ENCODE peak calls at places on chromosomes 3 and 15, in seven cellular contexts. W, M, G, L, S, K and T are unnamed samples.

GRCh38 chr3:150439657-150440056 is 31.6 kb downstream of the TSC22D2 start:
- DNase-seq in M (no peak), W (no peak), S (no peak), K (no peak), G (peak; percentile 38), L (peak; percentile 37), T (no peak)

GRCh38 chr15:67140078-67140833 is 74.9 kb downstream of the SMAD3 start:
- DNase-seq in K (no peak), S (no peak), L (no peak), G (no peak), M (no peak), W (no peak), T (no peak)

GRCh38 chr3:58691997-58692396 is 25.4 kb upstream of the FAM3D start:
- DNase-seq in M (no peak), W (no peak), K (no peak), S (no peak), L (no peak), G (peak; percentile 28), T (no peak)

GRCh38 chr3:54928056-54928770 is at the start of gene LRTM1:
- DNase-seq in M (no peak), W (no peak), L (no peak), G (no peak), S (no peak), K (no peak), T (no peak)

GRCh38 chr3:45583021-45583851 is 11.3 kb upstream of the LIMD1 start:
- DNase-seq in K (peak; percentile 30), M (no peak), S (no peak), G (peak; percentile 39), L (no peak), W (no peak), T (peak; percentile 91)

GRCh38 chr3:16692486-16693378 is 87.5 kb upstream of the DAZL start:
- DNase-seq in K (no peak), W (no peak), G (no peak), M (no peak), L (no peak), S (no peak), T (no peak)

GRCh38 chr3:56411147-56411546 is 57.1 kb downstream of the ERC2 start:
- DNase-seq in L (no peak), S (no peak), M (no peak), K (no peak), W (no peak), G (no peak), T (no peak)

GRCh38 chr15:85044894-85045293 is 63.2 kb downstream of the PDE8A start:
- DNase-seq in L (no peak), K (no peak), W (no peak), M (no peak), G (no peak), S (no peak), T (no peak)

GRCh38 chr3:63029326-63029725 is 154.1 kb upstream of the CADPS start:
- DNase-seq in L (no peak), M (no peak), K (no peak), G (no peak), W (no peak), S (no peak), T (no peak)

GRCh38 chr3:153289334-153289808 is 127.3 kb downstream of the RAP2B start:
- DNase-seq in M (no peak), G (peak; percentile 37), S (no peak), L (no peak), W (no peak), K (peak; percentile 37), T (peak; percentile 66)

GRCh38 chr3:105791919-105792786 is 76.7 kb downstream of the CBLB start:
- DNase-seq in G (peak; percentile 99), W (no peak), M (no peak), S (no peak), L (no peak), K (peak; percentile 50), T (peak; percentile 76)

GRCh38 chr15:100726426-100727190 is 124.2 kb downstream of the ASB7 start:
- DNase-seq in M (peak; percentile 11), L (no peak), G (no peak), K (no peak), S (no peak), W (no peak), T (no peak)

GRCh38 chr15:43516185-43516584 is 1.2 kb upstream of the MAP1A start:
- DNase-seq in L (no peak), S (no peak), M (no peak), W (no peak), G (no peak), K (peak; percentile 33), T (no peak)

GRCh38 chr3:42509111-42509510 is 6.7 kb downstream of the VIPR1 start:
- DNase-seq in M (no peak), K (no peak), G (no peak), L (no peak), W (no peak), S (no peak), T (no peak)

GRCh38 chr3:108202834-108203233 is 19.4 kb downstream of the IFT57 start:
- DNase-seq in W (no peak), K (no peak), M (no peak), S (no peak), L (no peak), G (no peak), T (no peak)

GRCh38 chr3:197007296-197007940 is 22.2 kb downstream of the MELTF start:
- DNase-seq in S (no peak), G (no peak), L (no peak), W (no peak), K (no peak), M (no peak), T (no peak)

GRCh38 chr3:192409203-192409837 is 318.0 kb downstream of the FGF12 start:
- DNase-seq in K (peak; percentile 6), M (no peak), G (no peak), W (no peak), L (peak; percentile 41), S (no peak), T (no peak)

GRCh38 chr3:60588806-60589205 is 662.4 kb downstream of the FHIT start:
- DNase-seq in M (no peak), W (no peak), L (peak; percentile 53), K (no peak), S (no peak), G (no peak), T (peak; percentile 24)